ENCODE peak calls at places on chromosomes 5 and 9, in ten cellular contexts. One of them, this sample, is unnamed.

GRCh38 chr9:99633260-99633659 is 188.4 kb upstream of the NR4A3 start:
- DNase-seq in PC-3: no peak
- DNase-seq in GM12878: no peak
- DNase-seq in fibroblast of lung: no peak
- DNase-seq in mammary epithelial cell: no peak
- DNase-seq in GM23248: no peak
- DNase-seq in astrocyte: no peak
- DNase-seq in GM23338: no peak
- DNase-seq in PC-9: no peak
- DNase-seq in HCT116: no peak
- DNase-seq in this sample: no peak

GRCh38 chr5:136309932-136310598 is 55.3 kb downstream of the TRPC7 start:
- DNase-seq in astrocyte: no peak
- DNase-seq in GM23338: no peak
- DNase-seq in mammary epithelial cell: no peak
- DNase-seq in GM12878: peak; percentile 31
- DNase-seq in HCT116: no peak
- DNase-seq in PC-3: no peak
- DNase-seq in PC-9: no peak
- DNase-seq in fibroblast of lung: no peak
- DNase-seq in GM23248: no peak
- DNase-seq in this sample: no peak

GRCh38 chr9:17401858-17402257 is 177.0 kb upstream of the SH3GL2 start:
- DNase-seq in astrocyte: peak; percentile 10
- DNase-seq in GM23248: no peak
- DNase-seq in PC-3: peak; percentile 6
- DNase-seq in GM12878: no peak
- DNase-seq in mammary epithelial cell: peak; percentile 22
- DNase-seq in fibroblast of lung: peak; percentile 29
- DNase-seq in PC-9: no peak
- DNase-seq in GM23338: no peak
- DNase-seq in HCT116: no peak
- DNase-seq in this sample: no peak

GRCh38 chr5:127812570-127812969 is 109.4 kb downstream of the CCDC192 start:
- DNase-seq in GM23338: no peak
- DNase-seq in PC-3: no peak
- DNase-seq in GM12878: no peak
- DNase-seq in mammary epithelial cell: peak; percentile 52
- DNase-seq in HCT116: no peak
- DNase-seq in astrocyte: no peak
- DNase-seq in PC-9: peak; percentile 87
- DNase-seq in fibroblast of lung: peak; percentile 20
- DNase-seq in GM23248: no peak
- DNase-seq in this sample: no peak

GRCh38 chr9:134624119-134624826 is 17.3 kb upstream of the COL5A1 start:
- DNase-seq in PC-9: no peak
- DNase-seq in PC-3: no peak
- DNase-seq in mammary epithelial cell: no peak
- DNase-seq in GM23338: no peak
- DNase-seq in GM12878: no peak
- DNase-seq in astrocyte: no peak
- DNase-seq in fibroblast of lung: no peak
- DNase-seq in GM23248: peak; percentile 91
- DNase-seq in HCT116: no peak
- DNase-seq in this sample: no peak

GRCh38 chr5:76500633-76501393 is 97.7 kb downstream of the IQGAP2 start:
- DNase-seq in mammary epithelial cell: no peak
- DNase-seq in PC-9: no peak
- DNase-seq in fibroblast of lung: peak; percentile 51
- DNase-seq in astrocyte: peak; percentile 35
- DNase-seq in GM23248: no peak
- DNase-seq in GM12878: no peak
- DNase-seq in GM23338: no peak
- DNase-seq in PC-3: no peak
- DNase-seq in HCT116: no peak
- DNase-seq in this sample: no peak

GRCh38 chr5:134136771-134137170 is 22.3 kb downstream of the TCF7 start:
- DNase-seq in astrocyte: no peak
- DNase-seq in GM23248: no peak
- DNase-seq in fibroblast of lung: no peak
- DNase-seq in mammary epithelial cell: no peak
- DNase-seq in GM23338: no peak
- DNase-seq in PC-9: no peak
- DNase-seq in PC-3: no peak
- DNase-seq in HCT116: no peak
- DNase-seq in GM12878: no peak
- DNase-seq in this sample: no peak

GRCh38 chr9:77838986-77839385 is 190.9 kb upstream of the GNA14 start:
- DNase-seq in fibroblast of lung: no peak
- DNase-seq in astrocyte: no peak
- DNase-seq in PC-9: no peak
- DNase-seq in PC-3: no peak
- DNase-seq in GM12878: no peak
- DNase-seq in GM23248: peak; percentile 31
- DNase-seq in mammary epithelial cell: no peak
- DNase-seq in HCT116: no peak
- DNase-seq in GM23338: no peak
- DNase-seq in this sample: no peak

GRCh38 chr5:115096034-115096769 is 73.5 kb downstream of the TRIM36 start:
- DNase-seq in GM12878: no peak
- DNase-seq in PC-3: no peak
- DNase-seq in GM23338: peak; percentile 17
- DNase-seq in astrocyte: no peak
- DNase-seq in fibroblast of lung: peak; percentile 17
- DNase-seq in PC-9: no peak
- DNase-seq in mammary epithelial cell: no peak
- DNase-seq in GM23248: no peak
- DNase-seq in HCT116: no peak
- DNase-seq in this sample: no peak

GRCh38 chr5:77374686-77375085 is 117.4 kb downstream of the WDR41 start:
- DNase-seq in GM23338: no peak
- DNase-seq in HCT116: no peak
- DNase-seq in GM12878: no peak
- DNase-seq in PC-3: no peak
- DNase-seq in GM23248: no peak
- DNase-seq in PC-9: no peak
- DNase-seq in astrocyte: no peak
- DNase-seq in mammary epithelial cell: no peak
- DNase-seq in fibroblast of lung: no peak
- DNase-seq in this sample: no peak

GRCh38 chr5:175714686-175715085 is 56.8 kb downstream of the HRH2 start:
- DNase-seq in astrocyte: no peak
- DNase-seq in PC-3: no peak
- DNase-seq in HCT116: no peak
- DNase-seq in mammary epithelial cell: no peak
- DNase-seq in PC-9: no peak
- DNase-seq in GM23338: no peak
- DNase-seq in GM12878: no peak
- DNase-seq in GM23248: no peak
- DNase-seq in fibroblast of lung: no peak
- DNase-seq in this sample: no peak

GRCh38 chr9:97962575-97962974 is 20.6 kb upstream of the ANP32B start:
- DNase-seq in GM12878: no peak
- DNase-seq in HCT116: no peak
- DNase-seq in mammary epithelial cell: no peak
- DNase-seq in fibroblast of lung: no peak
- DNase-seq in PC-9: no peak
- DNase-seq in GM23248: no peak
- DNase-seq in astrocyte: no peak
- DNase-seq in PC-3: no peak
- DNase-seq in GM23338: no peak
- DNase-seq in this sample: no peak

GRCh38 chr9:97963232-97963631 is 19.9 kb upstream of the ANP32B start:
- DNase-seq in GM23248: no peak
- DNase-seq in GM12878: no peak
- DNase-seq in mammary epithelial cell: no peak
- DNase-seq in PC-3: no peak
- DNase-seq in fibroblast of lung: no peak
- DNase-seq in HCT116: no peak
- DNase-seq in PC-9: no peak
- DNase-seq in GM23338: no peak
- DNase-seq in astrocyte: no peak
- DNase-seq in this sample: no peak

GRCh38 chr9:97959585-97959984 is 21.6 kb upstream of the HEMGN start:
- DNase-seq in fibroblast of lung: no peak
- DNase-seq in PC-9: no peak
- DNase-seq in GM23338: no peak
- DNase-seq in mammary epithelial cell: no peak
- DNase-seq in PC-3: no peak
- DNase-seq in GM23248: no peak
- DNase-seq in astrocyte: no peak
- DNase-seq in HCT116: no peak
- DNase-seq in GM12878: no peak
- DNase-seq in this sample: no peak

GRCh38 chr9:97956365-97956764 is 18.4 kb upstream of the HEMGN start:
- DNase-seq in mammary epithelial cell: no peak
- DNase-seq in GM23338: no peak
- DNase-seq in fibroblast of lung: no peak
- DNase-seq in HCT116: no peak
- DNase-seq in PC-3: no peak
- DNase-seq in GM23248: no peak
- DNase-seq in GM12878: no peak
- DNase-seq in astrocyte: no peak
- DNase-seq in PC-9: no peak
- DNase-seq in this sample: no peak

DNA sequence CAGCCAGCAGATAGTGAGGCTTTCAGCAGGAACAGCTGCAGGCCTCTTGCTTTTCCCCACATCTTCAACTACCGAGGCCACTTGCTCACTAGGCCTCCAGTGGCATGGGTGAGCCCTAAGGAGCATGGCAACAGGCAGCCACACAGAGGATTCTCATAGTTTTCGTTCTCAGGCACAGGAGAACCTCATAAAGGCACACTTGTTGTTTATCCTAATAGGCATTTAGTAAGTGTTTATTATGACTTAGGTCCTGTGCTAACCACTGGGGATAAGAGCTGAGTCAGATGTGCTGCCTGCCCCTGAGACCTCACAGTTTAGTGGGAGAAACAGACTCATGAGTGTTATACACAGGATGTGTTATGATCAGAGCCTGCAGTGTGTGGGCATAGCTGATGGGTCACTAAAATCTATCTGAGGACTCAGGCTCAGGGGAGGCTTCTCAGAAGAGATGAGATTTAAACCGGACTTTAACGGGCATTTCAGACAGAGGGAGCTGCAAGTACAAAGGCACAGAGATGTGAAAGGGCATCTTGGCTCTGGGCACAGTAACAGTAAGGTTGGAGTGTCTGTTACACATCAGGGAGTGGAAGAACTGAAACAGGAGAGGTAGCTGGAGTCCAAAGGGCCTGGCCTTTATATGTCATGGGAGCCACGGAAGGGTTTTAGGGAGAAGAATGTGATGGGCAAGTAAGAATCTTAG is 21.0 kb upstream of the HEMGN start:
- DNase-seq in HCT116: no peak
- DNase-seq in GM23248: peak; percentile 80
- DNase-seq in PC-9: no peak
- DNase-seq in fibroblast of lung: peak; percentile 52
- DNase-seq in PC-3: no peak
- DNase-seq in GM12878: no peak
- DNase-seq in mammary epithelial cell: peak; percentile 24
- DNase-seq in astrocyte: peak; percentile 41
- DNase-seq in GM23338: no peak
- DNase-seq in this sample: no peak
- H3K27ac ChIP-seq in HCT116: no peak overlapping the region
- H3K27ac ChIP-seq in GM23248: peak overlapping the region; percentile 48
- H3K27ac ChIP-seq in PC-9: no peak overlapping the region
- H3K27ac ChIP-seq in fibroblast of lung: no peak overlapping the region
- H3K27ac ChIP-seq in PC-3: no peak overlapping the region
- H3K27ac ChIP-seq in GM12878: no peak overlapping the region
- H3K27ac ChIP-seq in mammary epithelial cell: no peak overlapping the region
- H3K27ac ChIP-seq in astrocyte: no peak overlapping the region
- H3K27ac ChIP-seq in GM23338: no peak overlapping the region
- H3K27ac ChIP-seq in this sample: no peak overlapping the region

GRCh38 chr5:565782-566445 is 41.7 kb upstream of the SLC9A3 start:
- DNase-seq in GM23338: peak; percentile 82
- DNase-seq in HCT116: no peak
- DNase-seq in fibroblast of lung: peak; percentile 10
- DNase-seq in GM23248: peak; percentile 35
- DNase-seq in astrocyte: no peak
- DNase-seq in GM12878: no peak
- DNase-seq in PC-9: no peak
- DNase-seq in mammary epithelial cell: no peak
- DNase-seq in PC-3: peak; percentile 73
- DNase-seq in this sample: no peak
- TF ChIP-seq EZH2 in GM23338: no peak
- TF ChIP-seq EZH2 in HCT116: no peak
- TF ChIP-seq EZH2 in fibroblast of lung: no peak
- TF ChIP-seq EZH2 in GM23248: no peak
- TF ChIP-seq EZH2 in astrocyte: no peak
- TF ChIP-seq EZH2 in GM12878: no peak
- TF ChIP-seq EZH2 in PC-9: no peak
- TF ChIP-seq EZH2 in mammary epithelial cell: peak; percentile 80
- TF ChIP-seq EZH2 in PC-3: no peak
- TF ChIP-seq EZH2 in this sample: peak; percentile 81

DNA sequence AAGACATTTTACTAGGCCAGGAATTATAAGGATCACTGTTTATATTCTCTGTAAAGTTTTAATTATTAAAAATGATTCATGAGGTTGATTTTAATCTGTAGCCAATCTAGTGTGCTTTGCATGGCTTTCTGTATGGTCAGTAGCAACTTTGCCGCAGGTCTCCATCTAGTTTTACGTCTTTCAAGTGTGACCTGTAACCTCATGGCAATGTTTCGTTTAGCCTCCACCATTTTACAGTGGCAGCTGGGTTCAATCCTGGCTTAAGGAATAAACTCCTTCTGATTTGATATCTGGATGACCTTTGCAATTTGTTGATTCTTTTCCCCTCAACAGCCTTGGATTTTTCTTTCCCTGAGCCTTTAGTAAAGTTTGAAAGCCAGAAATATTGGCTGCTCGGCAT is 434.5 kb upstream of the CDH9 start:
- DNase-seq in HCT116: no peak
- DNase-seq in mammary epithelial cell: no peak
- DNase-seq in astrocyte: no peak
- DNase-seq in PC-9: no peak
- DNase-seq in PC-3: no peak
- DNase-seq in GM23248: peak; percentile 21
- DNase-seq in fibroblast of lung: no peak
- DNase-seq in GM12878: no peak
- DNase-seq in GM23338: peak; percentile 22
- DNase-seq in this sample: no peak
- H3K4me2 ChIP-seq in HCT116: no peak overlapping the region
- H3K4me2 ChIP-seq in mammary epithelial cell: no peak overlapping the region
- H3K4me2 ChIP-seq in astrocyte: no peak overlapping the region
- H3K4me2 ChIP-seq in PC-9: no peak overlapping the region
- H3K4me2 ChIP-seq in PC-3: no peak overlapping the region
- H3K4me2 ChIP-seq in GM23248: peak overlapping the region; percentile 46
- H3K4me2 ChIP-seq in fibroblast of lung: no peak overlapping the region
- H3K4me2 ChIP-seq in GM12878: peak overlapping the region; percentile 33
- H3K4me2 ChIP-seq in GM23338: peak overlapping the region; percentile 79
- H3K4me2 ChIP-seq in this sample: no peak overlapping the region

DNA sequence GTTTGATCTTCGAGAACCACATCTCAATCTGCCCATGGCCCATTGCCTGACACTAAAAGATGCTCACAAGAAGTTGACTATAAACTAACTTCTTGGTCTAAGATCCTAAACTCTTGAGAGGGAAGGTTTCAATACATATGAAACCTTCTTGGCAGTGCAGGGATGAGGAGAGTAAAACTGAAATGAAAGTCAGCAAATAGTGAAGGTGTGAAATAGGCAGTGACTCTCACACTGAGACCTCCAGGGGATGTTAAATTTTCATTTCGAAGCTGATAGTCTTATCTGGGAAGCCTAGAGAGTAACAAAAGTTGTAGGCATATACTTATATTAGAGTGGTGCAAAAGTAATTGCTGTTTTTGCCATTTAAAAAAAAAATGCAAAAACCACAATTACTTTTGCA is 974 bp upstream of the CYSTM1 start:
- DNase-seq in PC-3: no peak
- DNase-seq in fibroblast of lung: no peak
- DNase-seq in GM12878: no peak
- DNase-seq in HCT116: no peak
- DNase-seq in GM23338: no peak
- DNase-seq in GM23248: no peak
- DNase-seq in PC-9: no peak
- DNase-seq in astrocyte: no peak
- DNase-seq in mammary epithelial cell: no peak
- DNase-seq in this sample: no peak
- H3K27ac ChIP-seq in PC-3: no peak overlapping the region
- H3K27ac ChIP-seq in fibroblast of lung: no peak overlapping the region
- H3K27ac ChIP-seq in GM12878: no peak overlapping the region
- H3K27ac ChIP-seq in HCT116: no peak overlapping the region
- H3K27ac ChIP-seq in GM23338: no peak overlapping the region
- H3K27ac ChIP-seq in GM23248: peak overlapping the region; percentile 64
- H3K27ac ChIP-seq in PC-9: no peak overlapping the region
- H3K27ac ChIP-seq in astrocyte: no peak overlapping the region
- H3K27ac ChIP-seq in mammary epithelial cell: no peak overlapping the region
- H3K27ac ChIP-seq in this sample: no peak overlapping the region

This sample was measured in keratinocyte.